ENCODE peak calls at places on chromosomes 12 and 14, in seven cellular contexts. A, L, O, F, D, N and M are unnamed samples.

GRCh38 chr12:26523708-26524150 is 309.3 kb downstream of the ITPR2 start:
- DNase-seq in A (peak; percentile 91), L (no peak), O (peak; percentile 99), F (peak; percentile 96), D (peak; percentile 20), N (peak; percentile 61), M (peak; percentile 90)

GRCh38 chr12:6767592-6768384 is 1.6 kb downstream of the PTMS start:
- DNase-seq in A (no peak), L (no peak), O (peak; percentile 28), F (peak; percentile 68), D (no peak), N (no peak), M (no peak)

GRCh38 chr12:11812558-11813421 is 163.3 kb downstream of the ETV6 start:
- DNase-seq in A (peak; percentile 69), L (no peak), O (peak; percentile 33), F (peak; percentile 70), D (peak; percentile 61), N (no peak), M (no peak)

GRCh38 chr14:105388110-105388951 is 10.0 kb upstream of the TEX22 start:
- DNase-seq in A (no peak), L (no peak), O (no peak), F (peak; percentile 47), D (no peak), N (no peak), M (peak; percentile 74)

GRCh38 chr12:88643685-88644084 is 63.4 kb upstream of the KITLG start:
- DNase-seq in A (no peak), L (no peak), O (no peak), F (no peak), D (no peak), N (no peak), M (no peak)

GRCh38 chr12:49983892-49984291 is 11.1 kb downstream of the AQP6 start:
- DNase-seq in A (peak; percentile 94), L (no peak), O (peak; percentile 89), F (peak; percentile 28), D (peak; percentile 16), N (peak; percentile 33), M (no peak)

GRCh38 chr12:117440384-117440783 is 79.0 kb upstream of the NOS1 start:
- DNase-seq in A (no peak), L (no peak), O (no peak), F (no peak), D (no peak), N (no peak), M (no peak)

GRCh38 chr14:96265387-96265786 is 9.4 kb downstream of the BDKRB1 start:
- DNase-seq in A (no peak), L (no peak), O (no peak), F (no peak), D (peak; percentile 92), N (no peak), M (no peak)

GRCh38 chr12:113793250-113793649 is 172.9 kb downstream of the RBM19 start:
- DNase-seq in A (no peak), L (no peak), O (no peak), F (no peak), D (no peak), N (no peak), M (no peak)